ENCODE peak calls at places on chromosomes 6 and 20, in nine cellular contexts. One of them, this sample, is unnamed.

GRCh38 chr6:33298773-33299236 is at the start of gene RGL2:
- DNase-seq in substantia nigra: peak
- DNase-seq in thoracic aorta: peak
- DNase-seq in adrenal gland: peak
- DNase-seq in stimulated activated CD8-positive, alpha-beta memory T cell treated with anti-CD3 and anti-CD28 coated beads, Interleukin-2, amount 100 ng/mL, for 1 hour: no peak
- DNase-seq in H4: peak
- DNase-seq in MCF 10A: peak
- DNase-seq in CD8-positive, alpha-beta memory T cell: no peak
- DNase-seq in memory B cell: no peak
- DNase-seq in this sample: peak

GRCh38 chr20:64108731-64109389 is 1.5 kb upstream of the NPBWR2 start:
- DNase-seq in substantia nigra: no peak
- DNase-seq in thoracic aorta: no peak
- DNase-seq in adrenal gland: no peak
- DNase-seq in stimulated activated CD8-positive, alpha-beta memory T cell treated with anti-CD3 and anti-CD28 coated beads, Interleukin-2, amount 100 ng/mL, for 1 hour: no peak
- DNase-seq in H4: no peak
- DNase-seq in MCF 10A: no peak
- DNase-seq in CD8-positive, alpha-beta memory T cell: no peak
- DNase-seq in memory B cell: no peak
- DNase-seq in this sample: no peak

GRCh38 chr6:21914121-21914973 is 320.8 kb downstream of the SOX4 start:
- DNase-seq in substantia nigra: no peak
- DNase-seq in thoracic aorta: peak
- DNase-seq in adrenal gland: peak
- DNase-seq in stimulated activated CD8-positive, alpha-beta memory T cell treated with anti-CD3 and anti-CD28 coated beads, Interleukin-2, amount 100 ng/mL, for 1 hour: no peak
- DNase-seq in H4: peak
- DNase-seq in MCF 10A: peak
- DNase-seq in CD8-positive, alpha-beta memory T cell: no peak
- DNase-seq in memory B cell: no peak
- DNase-seq in this sample: peak

GRCh38 chr6:389143-389542 is 2.4 kb upstream of the IRF4 start:
- DNase-seq in substantia nigra: no peak
- DNase-seq in thoracic aorta: no peak
- DNase-seq in adrenal gland: no peak
- DNase-seq in stimulated activated CD8-positive, alpha-beta memory T cell treated with anti-CD3 and anti-CD28 coated beads, Interleukin-2, amount 100 ng/mL, for 1 hour: no peak
- DNase-seq in H4: no peak
- DNase-seq in MCF 10A: no peak
- DNase-seq in CD8-positive, alpha-beta memory T cell: no peak
- DNase-seq in memory B cell: no peak
- DNase-seq in this sample: no peak

GRCh38 chr20:31560900-31561598 is 44.0 kb upstream of the ID1 start:
- DNase-seq in substantia nigra: no peak
- DNase-seq in thoracic aorta: peak
- DNase-seq in adrenal gland: peak
- DNase-seq in stimulated activated CD8-positive, alpha-beta memory T cell treated with anti-CD3 and anti-CD28 coated beads, Interleukin-2, amount 100 ng/mL, for 1 hour: no peak
- DNase-seq in H4: peak
- DNase-seq in MCF 10A: peak
- DNase-seq in CD8-positive, alpha-beta memory T cell: no peak
- DNase-seq in memory B cell: no peak
- DNase-seq in this sample: no peak

GRCh38 chr6:132257561-132257960 is 143.7 kb downstream of the MOXD1 start:
- DNase-seq in substantia nigra: no peak
- DNase-seq in thoracic aorta: no peak
- DNase-seq in adrenal gland: no peak
- DNase-seq in stimulated activated CD8-positive, alpha-beta memory T cell treated with anti-CD3 and anti-CD28 coated beads, Interleukin-2, amount 100 ng/mL, for 1 hour: no peak
- DNase-seq in H4: no peak
- DNase-seq in MCF 10A: no peak
- DNase-seq in CD8-positive, alpha-beta memory T cell: no peak
- DNase-seq in memory B cell: no peak
- DNase-seq in this sample: no peak

GRCh38 chr6:89035252-89036106 is 45.1 kb upstream of the PNRC1 start:
- DNase-seq in substantia nigra: no peak
- DNase-seq in thoracic aorta: peak
- DNase-seq in adrenal gland: peak
- DNase-seq in stimulated activated CD8-positive, alpha-beta memory T cell treated with anti-CD3 and anti-CD28 coated beads, Interleukin-2, amount 100 ng/mL, for 1 hour: no peak
- DNase-seq in H4: peak
- DNase-seq in MCF 10A: peak
- DNase-seq in CD8-positive, alpha-beta memory T cell: no peak
- DNase-seq in memory B cell: no peak
- DNase-seq in this sample: no peak

GRCh38 chr6:35259946-35260626 is 551 bp downstream of the ZNF76 start:
- DNase-seq in substantia nigra: peak
- DNase-seq in thoracic aorta: peak
- DNase-seq in adrenal gland: peak
- DNase-seq in stimulated activated CD8-positive, alpha-beta memory T cell treated with anti-CD3 and anti-CD28 coated beads, Interleukin-2, amount 100 ng/mL, for 1 hour: peak
- DNase-seq in H4: peak
- DNase-seq in MCF 10A: peak
- DNase-seq in CD8-positive, alpha-beta memory T cell: peak
- DNase-seq in memory B cell: no peak
- DNase-seq in this sample: no peak

GRCh38 chr6:113855500-113856010 is 1.6 kb upstream of the MARCKS start:
- DNase-seq in substantia nigra: peak
- DNase-seq in thoracic aorta: no peak
- DNase-seq in adrenal gland: peak
- DNase-seq in stimulated activated CD8-positive, alpha-beta memory T cell treated with anti-CD3 and anti-CD28 coated beads, Interleukin-2, amount 100 ng/mL, for 1 hour: no peak
- DNase-seq in H4: no peak
- DNase-seq in MCF 10A: no peak
- DNase-seq in CD8-positive, alpha-beta memory T cell: no peak
- DNase-seq in memory B cell: no peak
- DNase-seq in this sample: peak

GRCh38 chr6:136920858-136921520 is 1.1 kb upstream of the SLC35D3 start:
- DNase-seq in substantia nigra: no peak
- DNase-seq in thoracic aorta: no peak
- DNase-seq in adrenal gland: no peak
- DNase-seq in stimulated activated CD8-positive, alpha-beta memory T cell treated with anti-CD3 and anti-CD28 coated beads, Interleukin-2, amount 100 ng/mL, for 1 hour: no peak
- DNase-seq in H4: no peak
- DNase-seq in MCF 10A: no peak
- DNase-seq in CD8-positive, alpha-beta memory T cell: no peak
- DNase-seq in memory B cell: peak
- DNase-seq in this sample: no peak

GRCh38 chr6:10655508-10656055 is 38.8 kb downstream of the C6orf52 start:
- DNase-seq in substantia nigra: no peak
- DNase-seq in thoracic aorta: no peak
- DNase-seq in adrenal gland: no peak
- DNase-seq in stimulated activated CD8-positive, alpha-beta memory T cell treated with anti-CD3 and anti-CD28 coated beads, Interleukin-2, amount 100 ng/mL, for 1 hour: no peak
- DNase-seq in H4: no peak
- DNase-seq in MCF 10A: no peak
- DNase-seq in CD8-positive, alpha-beta memory T cell: peak
- DNase-seq in memory B cell: no peak
- DNase-seq in this sample: no peak

GRCh38 chr6:140594806-140595128 is 1220.3 kb upstream of the CITED2 start:
- DNase-seq in substantia nigra: no peak
- DNase-seq in thoracic aorta: no peak
- DNase-seq in adrenal gland: no peak
- DNase-seq in stimulated activated CD8-positive, alpha-beta memory T cell treated with anti-CD3 and anti-CD28 coated beads, Interleukin-2, amount 100 ng/mL, for 1 hour: no peak
- DNase-seq in H4: no peak
- DNase-seq in MCF 10A: no peak
- DNase-seq in CD8-positive, alpha-beta memory T cell: no peak
- DNase-seq in memory B cell: no peak
- DNase-seq in this sample: no peak

GRCh38 chr6:168374541-168375071 is 55.0 kb upstream of the DACT2 start:
- DNase-seq in substantia nigra: no peak
- DNase-seq in thoracic aorta: no peak
- DNase-seq in adrenal gland: no peak
- DNase-seq in stimulated activated CD8-positive, alpha-beta memory T cell treated with anti-CD3 and anti-CD28 coated beads, Interleukin-2, amount 100 ng/mL, for 1 hour: no peak
- DNase-seq in H4: no peak
- DNase-seq in MCF 10A: no peak
- DNase-seq in CD8-positive, alpha-beta memory T cell: no peak
- DNase-seq in memory B cell: no peak
- DNase-seq in this sample: no peak

GRCh38 chr6:62324817-62325216 is 38.8 kb upstream of the KHDRBS2 start:
- DNase-seq in substantia nigra: no peak
- DNase-seq in thoracic aorta: no peak
- DNase-seq in adrenal gland: no peak
- DNase-seq in stimulated activated CD8-positive, alpha-beta memory T cell treated with anti-CD3 and anti-CD28 coated beads, Interleukin-2, amount 100 ng/mL, for 1 hour: no peak
- DNase-seq in H4: no peak
- DNase-seq in MCF 10A: peak
- DNase-seq in CD8-positive, alpha-beta memory T cell: no peak
- DNase-seq in memory B cell: no peak
- DNase-seq in this sample: no peak

GRCh38 chr6:128713461-128713860 is 169.5 kb upstream of the LAMA2 start:
- DNase-seq in substantia nigra: no peak
- DNase-seq in thoracic aorta: no peak
- DNase-seq in adrenal gland: no peak
- DNase-seq in stimulated activated CD8-positive, alpha-beta memory T cell treated with anti-CD3 and anti-CD28 coated beads, Interleukin-2, amount 100 ng/mL, for 1 hour: no peak
- DNase-seq in H4: no peak
- DNase-seq in MCF 10A: no peak
- DNase-seq in CD8-positive, alpha-beta memory T cell: no peak
- DNase-seq in memory B cell: no peak
- DNase-seq in this sample: no peak

GRCh38 chr6:16103708-16104107 is 25.2 kb upstream of the MYLIP start:
- DNase-seq in substantia nigra: no peak
- DNase-seq in thoracic aorta: no peak
- DNase-seq in adrenal gland: no peak
- DNase-seq in stimulated activated CD8-positive, alpha-beta memory T cell treated with anti-CD3 and anti-CD28 coated beads, Interleukin-2, amount 100 ng/mL, for 1 hour: no peak
- DNase-seq in H4: no peak
- DNase-seq in MCF 10A: no peak
- DNase-seq in CD8-positive, alpha-beta memory T cell: no peak
- DNase-seq in memory B cell: no peak
- DNase-seq in this sample: no peak

GRCh38 chr6:149179431-149179830 is 138.1 kb upstream of the TAB2 start:
- DNase-seq in substantia nigra: no peak
- DNase-seq in thoracic aorta: no peak
- DNase-seq in adrenal gland: no peak
- DNase-seq in stimulated activated CD8-positive, alpha-beta memory T cell treated with anti-CD3 and anti-CD28 coated beads, Interleukin-2, amount 100 ng/mL, for 1 hour: no peak
- DNase-seq in H4: no peak
- DNase-seq in MCF 10A: no peak
- DNase-seq in CD8-positive, alpha-beta memory T cell: no peak
- DNase-seq in memory B cell: no peak
- DNase-seq in this sample: no peak

GRCh38 chr6:157150076-157150475 is 173.2 kb downstream of the TMEM242 start:
- DNase-seq in substantia nigra: no peak
- DNase-seq in thoracic aorta: no peak
- DNase-seq in adrenal gland: no peak
- DNase-seq in stimulated activated CD8-positive, alpha-beta memory T cell treated with anti-CD3 and anti-CD28 coated beads, Interleukin-2, amount 100 ng/mL, for 1 hour: no peak
- DNase-seq in H4: peak
- DNase-seq in MCF 10A: no peak
- DNase-seq in CD8-positive, alpha-beta memory T cell: no peak
- DNase-seq in memory B cell: no peak
- DNase-seq in this sample: no peak

GRCh38 chr6:35427851-35428321 is 24.3 kb upstream of the FANCE start:
- DNase-seq in substantia nigra: no peak
- DNase-seq in thoracic aorta: no peak
- DNase-seq in adrenal gland: no peak
- DNase-seq in stimulated activated CD8-positive, alpha-beta memory T cell treated with anti-CD3 and anti-CD28 coated beads, Interleukin-2, amount 100 ng/mL, for 1 hour: no peak
- DNase-seq in H4: no peak
- DNase-seq in MCF 10A: peak
- DNase-seq in CD8-positive, alpha-beta memory T cell: no peak
- DNase-seq in memory B cell: no peak
- DNase-seq in this sample: no peak

GRCh38 chr20:47691632-47692031 is 93.6 kb downstream of the SULF2 start:
- DNase-seq in substantia nigra: no peak
- DNase-seq in thoracic aorta: no peak
- DNase-seq in adrenal gland: no peak
- DNase-seq in stimulated activated CD8-positive, alpha-beta memory T cell treated with anti-CD3 and anti-CD28 coated beads, Interleukin-2, amount 100 ng/mL, for 1 hour: no peak
- DNase-seq in H4: no peak
- DNase-seq in MCF 10A: no peak
- DNase-seq in CD8-positive, alpha-beta memory T cell: no peak
- DNase-seq in memory B cell: no peak
- DNase-seq in this sample: no peak

GRCh38 chr20:37624963-37625362 is 68.9 kb upstream of the CTNNBL1 start:
- DNase-seq in substantia nigra: no peak
- DNase-seq in thoracic aorta: no peak
- DNase-seq in adrenal gland: no peak
- DNase-seq in stimulated activated CD8-positive, alpha-beta memory T cell treated with anti-CD3 and anti-CD28 coated beads, Interleukin-2, amount 100 ng/mL, for 1 hour: no peak
- DNase-seq in H4: no peak
- DNase-seq in MCF 10A: no peak
- DNase-seq in CD8-positive, alpha-beta memory T cell: no peak
- DNase-seq in memory B cell: no peak
- DNase-seq in this sample: no peak

GRCh38 chr20:41249371-41249770 is 68.2 kb downstream of the ZHX3 start:
- DNase-seq in substantia nigra: no peak
- DNase-seq in thoracic aorta: no peak
- DNase-seq in adrenal gland: peak
- DNase-seq in stimulated activated CD8-positive, alpha-beta memory T cell treated with anti-CD3 and anti-CD28 coated beads, Interleukin-2, amount 100 ng/mL, for 1 hour: no peak
- DNase-seq in H4: peak
- DNase-seq in MCF 10A: peak
- DNase-seq in CD8-positive, alpha-beta memory T cell: no peak
- DNase-seq in memory B cell: no peak
- DNase-seq in this sample: no peak

GRCh38 chr20:32980131-32980941 is 23.9 kb downstream of the SUN5 start:
- DNase-seq in substantia nigra: peak
- DNase-seq in thoracic aorta: no peak
- DNase-seq in adrenal gland: no peak
- DNase-seq in stimulated activated CD8-positive, alpha-beta memory T cell treated with anti-CD3 and anti-CD28 coated beads, Interleukin-2, amount 100 ng/mL, for 1 hour: no peak
- DNase-seq in H4: no peak
- DNase-seq in MCF 10A: no peak
- DNase-seq in CD8-positive, alpha-beta memory T cell: no peak
- DNase-seq in memory B cell: no peak
- DNase-seq in this sample: no peak

GRCh38 chr6:30490031-30490876 is 945 bp downstream of the HLA-E start:
- DNase-seq in substantia nigra: no peak
- DNase-seq in thoracic aorta: no peak
- DNase-seq in adrenal gland: peak
- DNase-seq in stimulated activated CD8-positive, alpha-beta memory T cell treated with anti-CD3 and anti-CD28 coated beads, Interleukin-2, amount 100 ng/mL, for 1 hour: peak
- DNase-seq in H4: no peak
- DNase-seq in MCF 10A: peak
- DNase-seq in CD8-positive, alpha-beta memory T cell: peak
- DNase-seq in memory B cell: peak
- DNase-seq in this sample: peak

GRCh38 chr6:109121411-109121810 is 26.1 kb downstream of the CEP57L1 start:
- DNase-seq in substantia nigra: no peak
- DNase-seq in thoracic aorta: no peak
- DNase-seq in adrenal gland: no peak
- DNase-seq in stimulated activated CD8-positive, alpha-beta memory T cell treated with anti-CD3 and anti-CD28 coated beads, Interleukin-2, amount 100 ng/mL, for 1 hour: no peak
- DNase-seq in H4: no peak
- DNase-seq in MCF 10A: no peak
- DNase-seq in CD8-positive, alpha-beta memory T cell: no peak
- DNase-seq in memory B cell: no peak
- DNase-seq in this sample: no peak

GRCh38 chr6:4582506-4582905 is 193.7 kb upstream of the CDYL start:
- DNase-seq in substantia nigra: no peak
- DNase-seq in thoracic aorta: no peak
- DNase-seq in adrenal gland: peak
- DNase-seq in stimulated activated CD8-positive, alpha-beta memory T cell treated with anti-CD3 and anti-CD28 coated beads, Interleukin-2, amount 100 ng/mL, for 1 hour: no peak
- DNase-seq in H4: peak
- DNase-seq in MCF 10A: peak
- DNase-seq in CD8-positive, alpha-beta memory T cell: no peak
- DNase-seq in memory B cell: no peak
- DNase-seq in this sample: no peak

GRCh38 chr20:51799586-51799985 is 2.7 kb downstream of the SALL4 start:
- DNase-seq in substantia nigra: no peak
- DNase-seq in thoracic aorta: no peak
- DNase-seq in adrenal gland: no peak
- DNase-seq in stimulated activated CD8-positive, alpha-beta memory T cell treated with anti-CD3 and anti-CD28 coated beads, Interleukin-2, amount 100 ng/mL, for 1 hour: no peak
- DNase-seq in H4: no peak
- DNase-seq in MCF 10A: no peak
- DNase-seq in CD8-positive, alpha-beta memory T cell: no peak
- DNase-seq in memory B cell: no peak
- DNase-seq in this sample: no peak

GRCh38 chr6:29943053-29943966 is 978 bp downstream of the HLA-A start:
- DNase-seq in substantia nigra: peak
- DNase-seq in thoracic aorta: no peak
- DNase-seq in adrenal gland: no peak
- DNase-seq in stimulated activated CD8-positive, alpha-beta memory T cell treated with anti-CD3 and anti-CD28 coated beads, Interleukin-2, amount 100 ng/mL, for 1 hour: no peak
- DNase-seq in H4: no peak
- DNase-seq in MCF 10A: no peak
- DNase-seq in CD8-positive, alpha-beta memory T cell: no peak
- DNase-seq in memory B cell: no peak
- DNase-seq in this sample: no peak

GRCh38 chr20:22339091-22339881 is 245.1 kb downstream of the FOXA2 start:
- DNase-seq in substantia nigra: no peak
- DNase-seq in thoracic aorta: no peak
- DNase-seq in adrenal gland: peak
- DNase-seq in stimulated activated CD8-positive, alpha-beta memory T cell treated with anti-CD3 and anti-CD28 coated beads, Interleukin-2, amount 100 ng/mL, for 1 hour: no peak
- DNase-seq in H4: peak
- DNase-seq in MCF 10A: peak
- DNase-seq in CD8-positive, alpha-beta memory T cell: no peak
- DNase-seq in memory B cell: peak
- DNase-seq in this sample: peak

GRCh38 chr6:3039384-3039783 is 28.9 kb upstream of the RIPK1 start:
- DNase-seq in substantia nigra: no peak
- DNase-seq in thoracic aorta: no peak
- DNase-seq in adrenal gland: no peak
- DNase-seq in stimulated activated CD8-positive, alpha-beta memory T cell treated with anti-CD3 and anti-CD28 coated beads, Interleukin-2, amount 100 ng/mL, for 1 hour: no peak
- DNase-seq in H4: no peak
- DNase-seq in MCF 10A: no peak
- DNase-seq in CD8-positive, alpha-beta memory T cell: no peak
- DNase-seq in memory B cell: no peak
- DNase-seq in this sample: no peak

GRCh38 chr6:11203306-11204009 is 29.0 kb downstream of the NEDD9 start:
- DNase-seq in substantia nigra: no peak
- DNase-seq in thoracic aorta: no peak
- DNase-seq in adrenal gland: no peak
- DNase-seq in stimulated activated CD8-positive, alpha-beta memory T cell treated with anti-CD3 and anti-CD28 coated beads, Interleukin-2, amount 100 ng/mL, for 1 hour: no peak
- DNase-seq in H4: no peak
- DNase-seq in MCF 10A: no peak
- DNase-seq in CD8-positive, alpha-beta memory T cell: no peak
- DNase-seq in memory B cell: no peak
- DNase-seq in this sample: no peak

This sample was measured in HEK293T.